ENCODE peak calls at places on chromosome 12, in five cellular contexts. H, S, Z, J and U are unnamed samples.

GRCh38 chr12:111826316-111826715 is 15.7 kb upstream of the MAPKAPK5 start:
- DNase-seq in H (no peak), S (no peak), Z (no peak), J (no peak), U (no peak)

GRCh38 chr12:50574621-50575348 is 70.0 kb downstream of the DIP2B start:
- DNase-seq in H (no peak), S (no peak), Z (peak; percentile 38), J (no peak), U (no peak)

GRCh38 chr12:127113945-127114344 is 1153.0 kb upstream of the TMEM132C start:
- DNase-seq in H (no peak), S (no peak), Z (no peak), J (no peak), U (no peak)

GRCh38 chr12:57483466-57483865 is 3.8 kb upstream of the ARHGAP9 start:
- DNase-seq in H (no peak), S (no peak), Z (no peak), J (no peak), U (no peak)

GRCh38 chr12:62725781-62726180 is 209.2 kb downstream of the PPM1H start:
- DNase-seq in H (no peak), S (no peak), Z (no peak), J (no peak), U (no peak)

GRCh38 chr12:16927259-16927658 is 321.3 kb upstream of the LMO3 start:
- DNase-seq in H (no peak), S (no peak), Z (no peak), J (no peak), U (no peak)

GRCh38 chr12:130762319-130762675 is 46.2 kb upstream of the RIMBP2 start:
- DNase-seq in H (no peak), S (no peak), Z (no peak), J (no peak), U (no peak)

GRCh38 chr12:84070311-84070710 is 842.3 kb downstream of the SLC6A15 start:
- DNase-seq in H (no peak), S (no peak), Z (no peak), J (no peak), U (no peak)

GRCh38 chr12:66964629-66965028 is 285.8 kb upstream of the GRIP1 start:
- DNase-seq in H (no peak), S (no peak), Z (no peak), J (no peak), U (no peak)

GRCh38 chr12:117685115-117685926 is 283.5 kb downstream of the KSR2 start:
- DNase-seq in H (peak; percentile 37), S (peak; percentile 84), Z (peak; percentile 42), J (no peak), U (no peak)

GRCh38 chr12:104002686-104003085 is 37.0 kb downstream of the TDG start:
- DNase-seq in H (no peak), S (no peak), Z (no peak), J (no peak), U (no peak)

GRCh38 chr12:52119398-52120254 is 40.1 kb downstream of the SMIM41 start:
- DNase-seq in H (peak; percentile 76), S (peak; percentile 59), Z (peak; percentile 70), J (no peak), U (no peak)

GRCh38 chr12:93913845-93914244 is 234.5 kb upstream of the PLXNC1 start:
- DNase-seq in H (no peak), S (no peak), Z (no peak), J (no peak), U (no peak)

GRCh38 chr12:93380480-93381121 is 2.9 kb downstream of the NUDT4 start:
- DNase-seq in H (no peak), S (peak; percentile 50), Z (peak; percentile 43), J (no peak), U (no peak)

GRCh38 chr12:10223208-10223607 is 10.5 kb downstream of the GABARAPL1 start:
- DNase-seq in H (no peak), S (no peak), Z (no peak), J (no peak), U (no peak)

GRCh38 chr12:121423682-121424631 is 24.0 kb downstream of the RNF34 start:
- DNase-seq in H (no peak), S (no peak), Z (no peak), J (no peak), U (no peak)

GRCh38 chr12:56256326-56256960 is 1.7 kb downstream of the ANKRD52 start:
- DNase-seq in H (no peak), S (no peak), Z (no peak), J (no peak), U (no peak)

GRCh38 chr12:132279184-132279889 is 50.1 kb downstream of the GALNT9 start:
- DNase-seq in H (peak; percentile 59), S (peak; percentile 77), Z (peak; percentile 81), J (no peak), U (no peak)

GRCh38 chr12:95385246-95385645 is 88.7 kb upstream of the METAP2 start:
- DNase-seq in H (no peak), S (no peak), Z (no peak), J (no peak), U (no peak)

GRCh38 chr12:64695550-64695949 is 63.7 kb downstream of the GNS start:
- DNase-seq in H (no peak), S (no peak), Z (no peak), J (no peak), U (no peak)

GRCh38 chr12:64688715-64689114 is 70.5 kb downstream of the GNS start:
- DNase-seq in H (no peak), S (no peak), Z (no peak), J (no peak), U (no peak)

GRCh38 chr12:64691227-64691792 is 67.9 kb downstream of the GNS start:
- DNase-seq in H (no peak), S (no peak), Z (no peak), J (no peak), U (no peak)

GRCh38 chr12:64694130-64695078 is 64.8 kb downstream of the GNS start:
- DNase-seq in H (peak; percentile 51), S (no peak), Z (no peak), J (no peak), U (no peak)

DNA sequence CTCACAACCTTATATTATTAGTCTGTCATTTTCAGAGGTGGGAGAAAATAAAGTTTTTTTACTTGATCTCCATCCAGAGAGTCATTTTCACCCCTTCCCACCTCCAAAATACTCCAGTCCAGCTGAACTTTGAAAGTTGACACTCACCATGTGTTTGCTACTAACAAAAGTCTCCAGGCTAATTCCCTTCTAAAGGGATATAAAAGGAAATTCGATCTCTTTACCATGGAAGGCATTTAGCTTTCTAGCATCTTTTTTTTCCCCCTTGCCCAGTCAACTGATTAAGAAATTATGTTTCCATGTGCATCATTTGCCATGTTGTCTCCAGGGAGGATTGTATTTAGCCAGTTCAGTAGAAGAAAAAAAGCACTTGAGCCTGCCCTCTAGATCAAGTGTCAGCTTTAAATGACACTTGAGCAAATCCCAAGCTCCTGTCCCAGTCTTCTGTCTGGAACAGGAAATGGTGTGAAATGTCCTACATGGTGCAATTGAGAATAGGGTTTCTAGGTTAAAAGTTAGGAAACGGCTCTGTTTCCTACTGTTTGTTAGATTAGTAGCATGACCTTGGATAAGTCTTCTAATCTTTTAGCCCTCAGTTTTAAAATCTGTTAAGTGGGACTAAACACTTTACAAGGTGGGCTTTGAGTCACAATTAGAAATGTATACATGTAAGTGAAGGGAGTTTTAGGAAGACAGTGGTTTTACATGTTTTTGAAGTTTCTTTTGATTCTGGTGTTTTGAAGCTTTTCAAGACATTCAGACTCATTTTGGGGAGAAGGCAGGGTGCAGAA is 67.2 kb downstream of the GNS start:
- DNase-seq in H (no peak), S (no peak), Z (no peak), J (no peak), U (no peak)
- H3K27ac ChIP-seq in H (no peak overlapping the region), S (no peak overlapping the region), Z (no peak overlapping the region), J (no peak overlapping the region), U (no peak overlapping the region)

GRCh38 chr12:91074851-91075250 is 17.0 kb upstream of the KERA start:
- DNase-seq in H (no peak), S (no peak), Z (no peak), J (no peak), U (no peak)

GRCh38 chr12:91072931-91073330 is 15.1 kb upstream of the KERA start:
- DNase-seq in H (no peak), S (no peak), Z (no peak), J (no peak), U (no peak)

GRCh38 chr12:91078501-91078900 is 20.7 kb upstream of the KERA start:
- DNase-seq in H (no peak), S (no peak), Z (no peak), J (no peak), U (no peak)

GRCh38 chr12:91077228-91077954 is 19.6 kb upstream of the KERA start:
- DNase-seq in H (no peak), S (no peak), Z (no peak), J (no peak), U (no peak)

DNA sequence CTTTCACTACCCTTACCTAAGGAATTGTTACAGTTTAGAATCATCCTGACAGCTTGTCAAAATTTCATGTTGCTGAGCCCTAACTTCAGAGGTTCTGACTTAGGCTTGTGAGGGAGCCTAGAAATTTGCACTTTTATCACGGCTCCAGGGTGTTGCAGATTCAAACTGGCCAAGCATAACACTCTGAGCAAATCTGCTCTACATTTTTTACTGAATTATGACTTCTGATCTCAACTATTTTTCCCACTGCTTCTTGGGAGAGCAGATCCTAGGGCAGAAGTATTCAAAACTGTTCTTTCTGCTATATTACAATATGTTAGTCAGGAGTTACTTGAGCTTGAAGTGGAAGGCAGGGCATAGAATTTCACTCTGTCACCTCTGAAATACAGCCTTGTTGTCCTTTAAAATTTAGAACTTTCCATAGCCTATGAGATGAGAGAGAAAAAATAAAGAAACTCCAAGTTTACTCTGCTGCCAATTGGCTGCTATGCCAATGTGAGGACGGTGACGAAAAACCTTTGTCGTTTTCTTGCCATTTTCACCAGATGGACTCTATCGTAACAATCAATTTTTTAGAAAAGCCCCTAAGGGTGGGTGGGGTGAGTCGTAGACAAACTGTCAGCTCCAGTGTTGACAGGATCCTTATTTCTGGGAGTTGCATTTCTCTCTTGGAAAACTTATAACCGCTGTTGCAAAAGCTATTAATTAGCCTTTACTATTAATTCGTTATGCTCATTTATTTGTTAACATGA is 16.4 kb upstream of the KERA start:
- DNase-seq in H (no peak), S (no peak), Z (no peak), J (no peak), U (no peak)
- H3K4me3 ChIP-seq in H (no peak overlapping the region), S (no peak overlapping the region), Z (no peak overlapping the region), J (no peak overlapping the region), U (no peak overlapping the region)

GRCh38 chr12:38390968-38391367 is 74.4 kb downstream of the ALG10B start:
- DNase-seq in H (no peak), S (no peak), Z (no peak), J (no peak), U (no peak)

GRCh38 chr12:38389581-38389980 is 73.0 kb downstream of the ALG10B start:
- DNase-seq in H (no peak), S (no peak), Z (no peak), J (no peak), U (no peak)

DNA sequence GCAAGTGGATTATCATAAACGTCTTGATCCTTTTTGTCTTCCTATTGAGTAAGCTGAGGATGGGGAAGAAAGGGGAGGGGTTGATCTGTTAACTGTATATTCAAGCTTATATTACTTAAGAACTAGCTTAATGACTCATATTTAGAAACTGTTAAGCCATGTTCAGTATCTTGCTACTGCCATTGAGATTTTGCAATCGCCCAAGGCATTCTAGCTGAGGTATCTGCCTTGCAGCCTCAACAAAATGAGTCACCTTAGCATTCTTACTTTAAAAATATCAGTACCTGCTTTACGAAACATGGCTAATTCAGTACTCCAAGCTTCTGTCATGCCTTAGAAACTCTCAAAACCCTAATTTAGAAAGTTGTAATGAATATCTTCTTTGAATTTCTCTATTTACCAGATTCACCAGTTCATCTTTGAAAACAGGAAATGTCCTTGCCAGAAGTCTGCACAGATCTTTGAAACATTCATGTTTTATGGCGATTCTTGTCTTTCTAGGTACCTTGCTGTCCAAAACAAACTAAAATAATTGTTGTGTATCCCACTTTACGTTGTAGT is 76.1 kb downstream of the ALG10B start:
- DNase-seq in H (no peak), S (no peak), Z (no peak), J (no peak), U (peak; percentile 96)
- TF ChIP-seq GABPA in H (no peak), S (no peak), Z (no peak), J (no peak), U (no peak)

GRCh38 chr12:116123511-116124258 is 153.8 kb downstream of the MED13L start:
- DNase-seq in H (peak; percentile 58), S (peak; percentile 23), Z (no peak), J (no peak), U (peak; percentile 13)
- H3K27ac ChIP-seq in H (peak overlapping the region; percentile 80), S (peak overlapping the region; percentile 35), Z (no peak overlapping the region), J (no peak overlapping the region), U (no peak overlapping the region)